ENCODE peak calls at places on chromosomes 3 and 15, in eight cellular contexts. R is GM12865; W is suprapubic skin; L is coronary artery; V is stomach; U is CD8-positive, alpha-beta T cell; Q is LNCaP clone FGC; P is uterus. X is an unnamed sample.

GRCh38 chr3:130787422-130788068 is 40.9 kb upstream of the PIK3R4 start:
- DNase-seq in W (no peak), R (no peak), P (no peak), V (no peak), L (no peak), U (no peak), Q (no peak), X (no peak)

GRCh38 chr15:73378089-73378488 is 9.3 kb upstream of the HCN4 start:
- DNase-seq in P (no peak), L (no peak), W (no peak), Q (no peak), U (no peak), V (no peak), R (no peak), X (no peak)

GRCh38 chr3:56988458-56988857 is 72.0 kb upstream of the SPATA12 start:
- DNase-seq in Q (no peak), V (no peak), U (no peak), R (no peak), L (no peak), P (no peak), W (no peak), X (no peak)

GRCh38 chr3:126523745-126524428 is at the start of gene CHST13:
- DNase-seq in W (no peak), L (no peak), P (no peak), Q (no peak), R (no peak), U (no peak), V (peak), X (no peak)

GRCh38 chr3:179100652-179101051 is 29.0 kb upstream of the ZMAT3 start:
- DNase-seq in U (no peak), R (no peak), P (peak), W (no peak), Q (peak), L (no peak), V (no peak), X (no peak)

GRCh38 chr3:95235916-95236315 is 1173.1 kb downstream of the NSUN3 start:
- DNase-seq in Q (no peak), P (no peak), W (no peak), U (no peak), V (no peak), L (no peak), R (no peak), X (no peak)

GRCh38 chr3:52053307-52054304 is 2.8 kb downstream of the DUSP7 start:
- DNase-seq in W (no peak), Q (no peak), V (no peak), U (no peak), R (peak), L (no peak), P (peak), X (peak)

GRCh38 chr3:12323237-12323636 is 34.4 kb downstream of the PPARG start:
- DNase-seq in V (no peak), L (no peak), P (no peak), R (no peak), W (no peak), Q (no peak), U (no peak), X (no peak)

GRCh38 chr3:170107926-170108325 is 70.1 kb downstream of the GPR160 start:
- DNase-seq in Q (no peak), P (no peak), V (no peak), R (no peak), L (no peak), W (no peak), U (no peak), X (no peak)

GRCh38 chr3:38374221-38374620 is 27.6 kb downstream of the XYLB start:
- DNase-seq in V (no peak), U (no peak), L (no peak), P (no peak), Q (no peak), R (no peak), W (no peak), X (peak)

GRCh38 chr15:98823012-98823458 is 174.7 kb downstream of the IGF1R start:
- DNase-seq in W (no peak), R (no peak), L (no peak), P (peak), U (no peak), Q (no peak), V (no peak), X (no peak)

GRCh38 chr3:188578579-188579363 is 424.8 kb downstream of the LPP start:
- DNase-seq in W (no peak), R (no peak), V (no peak), L (peak), U (no peak), Q (no peak), P (peak), X (peak)

GRCh38 chr3:112378989-112379692 is 46.2 kb downstream of the CD200 start:
- DNase-seq in R (no peak), U (no peak), Q (no peak), V (no peak), W (no peak), P (no peak), L (no peak), X (peak)

GRCh38 chr3:124429129-124429815 is 301.0 kb upstream of the UMPS start:
- DNase-seq in R (no peak), V (no peak), W (no peak), L (no peak), Q (peak), U (no peak), P (no peak), X (no peak)

GRCh38 chr3:149641011-149641728 is 16.7 kb downstream of the WWTR1 start:
- DNase-seq in Q (no peak), W (no peak), R (no peak), U (no peak), V (no peak), L (no peak), P (no peak), X (no peak)

GRCh38 chr3:69079269-69080159 is 651 bp downstream of the UBA3 start:
- DNase-seq in U (no peak), P (no peak), L (no peak), R (peak), W (no peak), Q (no peak), V (no peak), X (no peak)

GRCh38 chr3:97830627-97831026 is 8.8 kb downstream of the CRYBG3 start:
- DNase-seq in P (no peak), Q (no peak), V (no peak), L (no peak), W (no peak), U (no peak), R (no peak), X (no peak)

GRCh38 chr3:134291300-134292254 is 40.9 kb upstream of the RYK start:
- DNase-seq in Q (peak), W (peak), V (no peak), U (no peak), L (no peak), R (no peak), P (peak), X (peak)

GRCh38 chr3:188316021-188316722 is 162.2 kb downstream of the LPP start:
- DNase-seq in L (no peak), P (no peak), U (no peak), R (no peak), W (no peak), V (no peak), Q (no peak), X (no peak)

GRCh38 chr3:106813742-106814141 is 563.5 kb upstream of the CCDC54 start:
- DNase-seq in L (no peak), W (no peak), Q (no peak), R (no peak), P (no peak), U (no peak), V (no peak), X (no peak)

GRCh38 chr15:98586066-98586465 is 62.3 kb upstream of the IGF1R start:
- DNase-seq in L (no peak), V (no peak), U (no peak), R (no peak), P (no peak), Q (no peak), W (no peak), X (no peak)

GRCh38 chr15:77596821-77597803 is 35.6 kb downstream of the LINGO1 start:
- DNase-seq in V (no peak), P (no peak), L (no peak), R (no peak), Q (no peak), U (no peak), W (no peak), X (no peak)

GRCh38 chr3:47780727-47781325 is 867 bp downstream of the SMARCC1 start:
- DNase-seq in P (no peak), W (no peak), R (no peak), L (no peak), U (no peak), V (no peak), Q (no peak), X (no peak)

GRCh38 chr3:27166888-27167287 is 202.3 kb downstream of the NEK10 start:
- DNase-seq in Q (no peak), W (no peak), P (no peak), R (no peak), U (no peak), V (no peak), L (no peak), X (no peak)

GRCh38 chr3:139941580-139941979 is 6.6 kb downstream of the CLSTN2 start:
- DNase-seq in U (no peak), P (no peak), V (no peak), W (no peak), L (no peak), R (no peak), Q (peak), X (no peak)
- TF ChIP-seq CTCF in U (no peak), P (no peak), V (no peak), W (no peak), L (no peak), R (no peak), Q (no peak), X (no peak)

GRCh38 chr3:140396110-140396509 is 281.8 kb upstream of the TRIM42 start:
- DNase-seq in L (no peak), R (no peak), V (no peak), U (no peak), P (no peak), W (no peak), Q (no peak), X (no peak)

GRCh38 chr3:140397847-140398246 is 280.0 kb upstream of the TRIM42 start:
- DNase-seq in P (no peak), U (no peak), R (no peak), Q (no peak), W (no peak), V (no peak), L (no peak), X (no peak)

GRCh38 chr3:140391041-140391440 is 286.8 kb upstream of the TRIM42 start:
- DNase-seq in V (no peak), R (no peak), L (no peak), U (no peak), W (no peak), Q (no peak), P (no peak), X (no peak)

GRCh38 chr3:140395134-140396075 is 282.5 kb upstream of the TRIM42 start:
- DNase-seq in V (no peak), Q (no peak), U (no peak), P (no peak), L (no peak), W (no peak), R (no peak), X (no peak)

GRCh38 chr3:140394488-140395133 is 283.3 kb upstream of the TRIM42 start:
- DNase-seq in W (no peak), P (no peak), U (no peak), L (no peak), Q (no peak), R (no peak), V (no peak), X (no peak)
- H3K4me3 ChIP-seq in W (no peak), P (no peak), U (no peak), L (no peak), Q (no peak), R (no peak), V (no peak), X (no peak)

DNA sequence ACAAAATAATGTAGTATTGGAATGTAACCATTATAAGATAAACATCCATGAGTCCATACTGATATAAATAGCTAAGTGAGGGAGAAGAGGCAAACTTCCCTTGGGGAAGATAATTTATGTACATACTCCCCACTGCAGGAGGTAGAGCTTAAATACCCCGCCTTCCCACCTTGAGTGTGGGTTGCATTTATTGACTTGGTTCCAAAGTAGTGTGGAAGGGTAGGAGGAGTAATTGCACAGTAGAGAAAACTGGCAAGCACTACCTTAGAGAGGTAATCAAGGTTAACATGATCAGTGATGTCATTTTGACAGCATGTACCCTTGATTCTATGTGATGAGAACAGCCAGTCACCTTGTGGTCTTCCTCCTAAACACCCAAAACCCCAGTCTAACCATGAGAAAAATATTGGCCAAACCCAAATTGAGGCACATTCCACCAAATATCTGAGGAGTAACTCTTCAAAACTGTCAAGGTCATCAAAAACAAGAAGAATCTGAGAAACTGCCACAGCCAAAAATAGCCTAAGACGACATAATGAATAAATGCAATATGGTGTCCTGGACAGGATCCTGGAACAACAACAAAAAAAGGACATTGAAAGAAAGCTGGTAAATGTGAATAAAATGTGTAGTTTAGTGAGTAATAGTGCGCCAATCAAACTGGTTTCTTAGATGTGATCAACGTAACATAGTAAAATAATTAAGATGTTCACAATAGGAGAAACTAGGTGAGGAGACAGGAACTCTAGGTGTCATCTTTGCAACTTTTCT is 774 bp upstream of the CNOT10 start:
- DNase-seq in R (no peak), Q (no peak), L (no peak), U (no peak), V (no peak), W (no peak), P (no peak), X (no peak)
- TF ChIP-seq CTCF in R (no peak), Q (no peak), L (no peak), U (no peak), V (no peak), W (no peak), P (no peak), X (no peak)

GRCh38 chr3:67683522-67683921 is 29.1 kb upstream of the SUCLG2 start:
- DNase-seq in U (no peak), P (no peak), R (peak), V (no peak), L (no peak), Q (no peak), W (no peak), X (no peak)

GRCh38 chr3:67674055-67674454 is 19.6 kb upstream of the SUCLG2 start:
- DNase-seq in L (no peak), Q (no peak), V (no peak), R (no peak), W (no peak), P (no peak), U (no peak), X (no peak)

GRCh38 chr3:67678665-67679064 is 24.3 kb upstream of the SUCLG2 start:
- DNase-seq in U (no peak), Q (no peak), V (no peak), L (no peak), W (no peak), R (peak), P (no peak), X (no peak)
- H3K4me3 ChIP-seq in U (no peak), Q (no peak), V (no peak), L (no peak), W (no peak), R (no peak), P (no peak), X (no peak)

GRCh38 chr15:68656438-68656739 is 77.6 kb downstream of the CORO2B start:
- DNase-seq in R (no peak), V (no peak), Q (no peak), U (no peak), W (no peak), L (no peak), P (no peak), X (no peak)

GRCh38 chr15:68658151-68658550 is 79.4 kb downstream of the CORO2B start:
- DNase-seq in Q (no peak), W (no peak), P (no peak), L (peak), U (no peak), V (no peak), R (no peak), X (peak)

GRCh38 chr15:68655686-68656437 is 77.1 kb downstream of the CORO2B start:
- DNase-seq in U (no peak), Q (no peak), W (no peak), P (no peak), R (no peak), L (peak), V (no peak), X (no peak)

GRCh38 chr15:68654786-68655560 is 76.2 kb downstream of the CORO2B start:
- DNase-seq in R (no peak), L (peak), P (no peak), V (no peak), W (no peak), U (no peak), Q (no peak), X (no peak)

DNA sequence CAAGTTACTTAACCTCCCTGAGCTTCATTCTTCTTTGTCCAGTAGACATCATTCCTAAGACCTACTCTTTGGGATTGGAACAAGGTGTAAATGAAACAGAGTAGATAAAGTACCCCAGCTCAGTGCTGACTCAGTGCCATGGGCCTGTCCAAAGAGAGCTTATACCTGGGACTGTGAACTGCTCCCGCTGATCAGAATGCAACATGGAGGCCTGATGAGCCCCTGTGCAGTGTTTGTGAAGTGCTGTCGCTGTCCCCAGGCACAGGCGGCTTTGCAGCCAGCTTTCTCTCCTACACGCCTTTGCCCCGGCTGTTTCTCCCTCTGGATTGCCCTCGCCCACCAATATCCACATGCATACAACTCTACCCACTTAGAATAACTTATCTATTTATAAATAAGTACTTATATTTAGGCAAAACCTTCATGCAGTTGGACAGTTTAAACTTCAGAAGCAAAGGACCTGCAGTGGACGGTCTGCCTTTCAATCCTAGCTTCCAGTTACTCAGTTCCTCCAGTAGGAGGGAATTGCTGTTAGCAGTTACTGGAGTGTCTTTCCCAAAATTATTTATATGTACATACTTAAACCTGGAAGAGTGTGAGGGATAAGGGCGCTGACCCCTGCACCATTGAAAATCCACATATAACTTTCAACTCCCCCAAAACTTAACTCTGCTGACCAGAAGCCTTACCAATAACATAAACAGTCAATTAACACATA is 80.0 kb downstream of the CORO2B start:
- DNase-seq in W (no peak), V (no peak), R (no peak), L (peak), Q (no peak), U (no peak), P (no peak), X (peak)
- TF ChIP-seq CTCF in W (no peak), V (no peak), R (no peak), L (no peak), Q (no peak), U (no peak), P (no peak), X (no peak)

GRCh38 chr3:160445854-160446253 is 3.7 kb downstream of the TRIM59 start:
- DNase-seq in Q (no peak), V (no peak), L (no peak), U (no peak), W (no peak), R (no peak), P (no peak), X (no peak)
- H3K4me3 ChIP-seq in Q (no peak), V (no peak), L (no peak), U (no peak), W (no peak), R (no peak), P (no peak), X (no peak)

X was measured in lower leg skin.